ENCODE peak calls at places on chromosomes 5 and 9, in four cellular contexts. Y is MV-4-11; E is activated CD4-positive, alpha-beta T cell treated with anti-CD3 and anti-CD28 coated beads, Interleukin-2, amount 50 U/mL, for 1 hour; A is naive thymus-derived CD8-positive, alpha-beta T cell. N is an unnamed sample.

GRCh38 chr5:53095931-53096525 is 13.5 kb downstream of the MOCS2 start:
- DNase-seq in A (peak; percentile 69), Y (peak; percentile 34), E (peak; percentile 68), N (peak; percentile 59)

GRCh38 chr5:143629871-143630658 is 181.9 kb upstream of the HMHB1 start:
- DNase-seq in A (no peak), Y (peak; percentile 41), E (no peak), N (no peak)

GRCh38 chr5:87010736-87011135 is 256.9 kb upstream of the RASA1 start:
- DNase-seq in Y (no peak), E (no peak), A (no peak), N (no peak)

GRCh38 chr5:33657181-33657580 is 216.4 kb downstream of the TARS1 start:
- DNase-seq in A (no peak), Y (no peak), E (no peak), N (no peak)

GRCh38 chr5:103849934-103850333 is 287.3 kb upstream of the NUDT12 start:
- DNase-seq in Y (no peak), A (no peak), E (no peak), N (no peak)

GRCh38 chr9:77903666-77904248 is 127.9 kb downstream of the GNAQ start:
- DNase-seq in A (no peak), Y (no peak), E (no peak), N (no peak)

GRCh38 chr9:94084314-94084713 is at the start of gene PTPDC1:
- DNase-seq in Y (peak; percentile 24), A (no peak), E (no peak), N (no peak)

GRCh38 chr9:117549444-117549843 is 134.6 kb upstream of the ASTN2 start:
- DNase-seq in A (no peak), E (no peak), Y (no peak), N (no peak)

GRCh38 chr9:97527626-97528528 is 26.4 kb downstream of the TMOD1 start:
- DNase-seq in A (no peak), Y (no peak), E (no peak), N (no peak)

GRCh38 chr5:52893105-52893504 is 96.0 kb upstream of the ITGA2 start:
- DNase-seq in A (no peak), Y (no peak), E (no peak), N (no peak)

GRCh38 chr9:97518909-97519307 is 17.4 kb downstream of the TMOD1 start:
- DNase-seq in Y (peak; percentile 70), A (no peak), E (no peak), N (no peak)

GRCh38 chr5:160233215-160233614 is 3.9 kb downstream of the FABP6 start:
- DNase-seq in E (no peak), A (no peak), Y (no peak), N (no peak)

GRCh38 chr9:132729235-132729890 is 59.1 kb downstream of the GTF3C4 start:
- DNase-seq in A (no peak), Y (no peak), E (no peak), N (no peak)

GRCh38 chr9:130480673-130481072 is 35.9 kb downstream of the ASS1 start:
- DNase-seq in A (no peak), E (no peak), Y (no peak), N (no peak)

GRCh38 chr9:130664191-130665028 is at the start of gene PRDM12:
- DNase-seq in A (no peak), E (no peak), Y (no peak), N (no peak)

GRCh38 chr9:85610074-85610855 is 131.5 kb downstream of the AGTPBP1 start:
- DNase-seq in A (peak; percentile 70), E (peak; percentile 12), Y (peak; percentile 54), N (peak; percentile 67)

GRCh38 chr5:10863763-10864383 is 102.8 kb upstream of the DAP start:
- DNase-seq in A (peak; percentile 35), Y (peak; percentile 41), E (peak; percentile 46), N (peak; percentile 37)

GRCh38 chr5:143064207-143064606 is 294.0 kb downstream of the ARHGAP26 start:
- DNase-seq in Y (peak; percentile 43), E (no peak), A (no peak), N (no peak)

GRCh38 chr5:67010684-67011409 is 185.8 kb downstream of the CD180 start:
- DNase-seq in E (no peak), A (no peak), Y (no peak), N (no peak)

GRCh38 chr5:4128994-4129393 is 533.4 kb downstream of the IRX1 start:
- DNase-seq in E (no peak), A (no peak), Y (no peak), N (no peak)

GRCh38 chr9:129902735-129903134 is 67.5 kb downstream of the USP20 start:
- DNase-seq in A (no peak), Y (no peak), E (no peak), N (no peak)

N was measured in CD4-positive, alpha-beta memory T cell.